ENCODE peak calls at places on chromosome 21, in ten cellular contexts. One of them, this sample, is unnamed.

GRCh38 chr21:44708213-44708865 is 3.0 kb downstream of the TSPEAR start:
- DNase-seq in OCI-LY7: no peak
- DNase-seq in brain microvascular endothelial cell: no peak
- DNase-seq in PC-9: no peak
- DNase-seq in CD8-positive, alpha-beta T cell: no peak
- DNase-seq in foreskin keratinocyte: no peak
- DNase-seq in fibroblast of pulmonary artery: no peak
- DNase-seq in upper lobe of right lung: no peak
- DNase-seq in endothelial cell: no peak
- DNase-seq in stomach: peak; percentile 19
- DNase-seq in this sample: peak; percentile 29

GRCh38 chr21:29149771-29150425 is 19.5 kb downstream of the MAP3K7CL start:
- DNase-seq in CD8-positive, alpha-beta T cell: no peak
- DNase-seq in OCI-LY7: no peak
- DNase-seq in PC-9: no peak
- DNase-seq in foreskin keratinocyte: peak; percentile 59
- DNase-seq in brain microvascular endothelial cell: peak; percentile 53
- DNase-seq in upper lobe of right lung: no peak
- DNase-seq in endothelial cell: no peak
- DNase-seq in stomach: no peak
- DNase-seq in fibroblast of pulmonary artery: peak; percentile 56
- DNase-seq in this sample: no peak

GRCh38 chr21:44437696-44438431 is 17.4 kb upstream of the LRRC3 start:
- DNase-seq in endothelial cell: no peak
- DNase-seq in fibroblast of pulmonary artery: no peak
- DNase-seq in CD8-positive, alpha-beta T cell: no peak
- DNase-seq in foreskin keratinocyte: no peak
- DNase-seq in brain microvascular endothelial cell: no peak
- DNase-seq in upper lobe of right lung: peak; percentile 55
- DNase-seq in PC-9: no peak
- DNase-seq in stomach: no peak
- DNase-seq in OCI-LY7: no peak
- DNase-seq in this sample: no peak

GRCh38 chr21:14991957-14992356 is 72.8 kb downstream of the NRIP1 start:
- DNase-seq in foreskin keratinocyte: peak; percentile 54
- DNase-seq in OCI-LY7: no peak
- DNase-seq in upper lobe of right lung: peak; percentile 59
- DNase-seq in PC-9: no peak
- DNase-seq in CD8-positive, alpha-beta T cell: no peak
- DNase-seq in stomach: no peak
- DNase-seq in fibroblast of pulmonary artery: peak; percentile 42
- DNase-seq in brain microvascular endothelial cell: peak; percentile 40
- DNase-seq in endothelial cell: no peak
- DNase-seq in this sample: no peak

GRCh38 chr21:43034098-43034497 is 41.5 kb downstream of the CBS start:
- DNase-seq in OCI-LY7: no peak
- DNase-seq in brain microvascular endothelial cell: no peak
- DNase-seq in stomach: no peak
- DNase-seq in PC-9: peak; percentile 67
- DNase-seq in CD8-positive, alpha-beta T cell: no peak
- DNase-seq in endothelial cell: no peak
- DNase-seq in upper lobe of right lung: no peak
- DNase-seq in fibroblast of pulmonary artery: no peak
- DNase-seq in foreskin keratinocyte: no peak
- DNase-seq in this sample: no peak

GRCh38 chr21:44455524-44456206 is 355 bp downstream of the LRRC3 start:
- DNase-seq in stomach: peak; percentile 65
- DNase-seq in endothelial cell: peak; percentile 45
- DNase-seq in OCI-LY7: no peak
- DNase-seq in PC-9: no peak
- DNase-seq in upper lobe of right lung: peak; percentile 85
- DNase-seq in foreskin keratinocyte: peak; percentile 11
- DNase-seq in brain microvascular endothelial cell: no peak
- DNase-seq in CD8-positive, alpha-beta T cell: no peak
- DNase-seq in fibroblast of pulmonary artery: peak; percentile 26
- DNase-seq in this sample: peak; percentile 78

GRCh38 chr21:45866473-45867010 is 115.0 kb upstream of the COL6A1 start:
- DNase-seq in brain microvascular endothelial cell: no peak
- DNase-seq in CD8-positive, alpha-beta T cell: no peak
- DNase-seq in OCI-LY7: no peak
- DNase-seq in upper lobe of right lung: no peak
- DNase-seq in stomach: peak; percentile 14
- DNase-seq in fibroblast of pulmonary artery: no peak
- DNase-seq in PC-9: no peak
- DNase-seq in endothelial cell: no peak
- DNase-seq in foreskin keratinocyte: no peak
- DNase-seq in this sample: no peak

GRCh38 chr21:31310750-31311149 is 33.3 kb downstream of the TIAM1 start:
- DNase-seq in upper lobe of right lung: no peak
- DNase-seq in fibroblast of pulmonary artery: no peak
- DNase-seq in foreskin keratinocyte: peak; percentile 88
- DNase-seq in brain microvascular endothelial cell: no peak
- DNase-seq in CD8-positive, alpha-beta T cell: no peak
- DNase-seq in PC-9: peak; percentile 50
- DNase-seq in stomach: peak; percentile 51
- DNase-seq in endothelial cell: no peak
- DNase-seq in OCI-LY7: no peak
- DNase-seq in this sample: no peak

GRCh38 chr21:30713786-30714185 is 4.8 kb downstream of the KRTAP21-3 start:
- DNase-seq in OCI-LY7: no peak
- DNase-seq in foreskin keratinocyte: no peak
- DNase-seq in endothelial cell: no peak
- DNase-seq in fibroblast of pulmonary artery: no peak
- DNase-seq in PC-9: no peak
- DNase-seq in stomach: no peak
- DNase-seq in upper lobe of right lung: no peak
- DNase-seq in brain microvascular endothelial cell: no peak
- DNase-seq in CD8-positive, alpha-beta T cell: no peak
- DNase-seq in this sample: no peak

GRCh38 chr21:45740491-45741357 is 97.2 kb downstream of the PCBP3 start:
- DNase-seq in upper lobe of right lung: no peak
- DNase-seq in endothelial cell: no peak
- DNase-seq in OCI-LY7: no peak
- DNase-seq in foreskin keratinocyte: no peak
- DNase-seq in brain microvascular endothelial cell: no peak
- DNase-seq in CD8-positive, alpha-beta T cell: no peak
- DNase-seq in fibroblast of pulmonary artery: no peak
- DNase-seq in PC-9: no peak
- DNase-seq in stomach: no peak
- DNase-seq in this sample: no peak

GRCh38 chr21:44914176-44914874 is 6.4 kb downstream of the ITGB2 start:
- DNase-seq in PC-9: peak; percentile 63
- DNase-seq in OCI-LY7: peak; percentile 69
- DNase-seq in foreskin keratinocyte: no peak
- DNase-seq in fibroblast of pulmonary artery: no peak
- DNase-seq in CD8-positive, alpha-beta T cell: peak; percentile 49
- DNase-seq in stomach: peak; percentile 59
- DNase-seq in endothelial cell: no peak
- DNase-seq in brain microvascular endothelial cell: no peak
- DNase-seq in upper lobe of right lung: peak; percentile 79
- DNase-seq in this sample: peak; percentile 73

GRCh38 chr21:44875341-44875740 is 1.9 kb upstream of the PTTG1IP start:
- DNase-seq in OCI-LY7: peak; percentile 34
- DNase-seq in fibroblast of pulmonary artery: peak; percentile 67
- DNase-seq in stomach: no peak
- DNase-seq in endothelial cell: no peak
- DNase-seq in foreskin keratinocyte: peak; percentile 52
- DNase-seq in CD8-positive, alpha-beta T cell: no peak
- DNase-seq in PC-9: peak; percentile 51
- DNase-seq in upper lobe of right lung: no peak
- DNase-seq in brain microvascular endothelial cell: no peak
- DNase-seq in this sample: no peak

GRCh38 chr21:39911286-39911685 is 44.0 kb downstream of the PCP4 start:
- DNase-seq in upper lobe of right lung: no peak
- DNase-seq in OCI-LY7: no peak
- DNase-seq in endothelial cell: no peak
- DNase-seq in stomach: no peak
- DNase-seq in fibroblast of pulmonary artery: no peak
- DNase-seq in foreskin keratinocyte: no peak
- DNase-seq in CD8-positive, alpha-beta T cell: no peak
- DNase-seq in PC-9: no peak
- DNase-seq in brain microvascular endothelial cell: no peak
- DNase-seq in this sample: no peak
- TF ChIP-seq CTCF in upper lobe of right lung: no peak
- TF ChIP-seq CTCF in OCI-LY7: peak; percentile 34
- TF ChIP-seq CTCF in endothelial cell: peak; percentile 22
- TF ChIP-seq CTCF in stomach: no peak
- TF ChIP-seq CTCF in fibroblast of pulmonary artery: no peak
- TF ChIP-seq CTCF in foreskin keratinocyte: no peak
- TF ChIP-seq CTCF in CD8-positive, alpha-beta T cell: no peak
- TF ChIP-seq CTCF in PC-9: no peak
- TF ChIP-seq CTCF in brain microvascular endothelial cell: no peak
- TF ChIP-seq CTCF in this sample: no peak

DNA sequence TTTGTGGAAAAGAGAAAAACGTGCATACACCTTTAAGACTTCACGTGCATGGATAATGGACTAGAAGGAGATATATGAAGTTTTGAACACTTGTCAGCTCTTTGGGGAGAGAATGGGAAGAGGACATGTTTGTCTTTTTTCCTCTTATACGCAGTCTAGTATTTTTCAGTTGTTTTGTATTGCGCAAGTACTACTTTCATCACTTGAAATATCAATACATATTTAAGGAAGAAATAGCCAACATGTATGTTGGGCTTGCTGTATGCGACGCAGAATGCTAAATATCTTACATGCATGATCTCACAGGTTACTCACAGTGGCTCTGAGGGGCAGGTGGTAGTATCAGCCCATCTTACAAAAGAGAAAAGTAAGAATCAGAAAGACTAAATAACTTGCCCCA is 176.5 kb upstream of the RUNX1 start:
- DNase-seq in OCI-LY7: no peak
- DNase-seq in upper lobe of right lung: no peak
- DNase-seq in PC-9: no peak
- DNase-seq in CD8-positive, alpha-beta T cell: no peak
- DNase-seq in brain microvascular endothelial cell: no peak
- DNase-seq in fibroblast of pulmonary artery: no peak
- DNase-seq in endothelial cell: no peak
- DNase-seq in foreskin keratinocyte: no peak
- DNase-seq in stomach: no peak
- DNase-seq in this sample: no peak
- TF ChIP-seq CTCF in OCI-LY7: no peak
- TF ChIP-seq CTCF in upper lobe of right lung: no peak
- TF ChIP-seq CTCF in PC-9: no peak
- TF ChIP-seq CTCF in CD8-positive, alpha-beta T cell: no peak
- TF ChIP-seq CTCF in brain microvascular endothelial cell: no peak
- TF ChIP-seq CTCF in fibroblast of pulmonary artery: no peak
- TF ChIP-seq CTCF in endothelial cell: no peak
- TF ChIP-seq CTCF in foreskin keratinocyte: no peak
- TF ChIP-seq CTCF in stomach: no peak
- TF ChIP-seq CTCF in this sample: no peak

GRCh38 chr21:18369115-18369514 is 34.5 kb downstream of the TMPRSS15 start:
- DNase-seq in stomach: no peak
- DNase-seq in CD8-positive, alpha-beta T cell: no peak
- DNase-seq in endothelial cell: peak; percentile 10
- DNase-seq in OCI-LY7: peak; percentile 63
- DNase-seq in upper lobe of right lung: no peak
- DNase-seq in foreskin keratinocyte: peak; percentile 34
- DNase-seq in fibroblast of pulmonary artery: peak; percentile 2
- DNase-seq in brain microvascular endothelial cell: no peak
- DNase-seq in PC-9: no peak
- DNase-seq in this sample: no peak
- TF ChIP-seq CTCF in stomach: no peak
- TF ChIP-seq CTCF in CD8-positive, alpha-beta T cell: no peak
- TF ChIP-seq CTCF in endothelial cell: peak; percentile 42
- TF ChIP-seq CTCF in OCI-LY7: peak; percentile 72
- TF ChIP-seq CTCF in upper lobe of right lung: no peak
- TF ChIP-seq CTCF in foreskin keratinocyte: peak; percentile 49
- TF ChIP-seq CTCF in fibroblast of pulmonary artery: no peak
- TF ChIP-seq CTCF in brain microvascular endothelial cell: peak; percentile 53
- TF ChIP-seq CTCF in PC-9: peak; percentile 28
- TF ChIP-seq CTCF in this sample: no peak

GRCh38 chr21:36478207-36478701 is 1.7 kb downstream of the CLDN14 start:
- DNase-seq in OCI-LY7: no peak
- DNase-seq in endothelial cell: no peak
- DNase-seq in PC-9: peak; percentile 74
- DNase-seq in fibroblast of pulmonary artery: peak; percentile 80
- DNase-seq in CD8-positive, alpha-beta T cell: no peak
- DNase-seq in foreskin keratinocyte: peak; percentile 92
- DNase-seq in brain microvascular endothelial cell: peak; percentile 99
- DNase-seq in upper lobe of right lung: no peak
- DNase-seq in stomach: no peak
- DNase-seq in this sample: no peak
- TF ChIP-seq CTCF in OCI-LY7: no peak
- TF ChIP-seq CTCF in endothelial cell: no peak
- TF ChIP-seq CTCF in PC-9: no peak
- TF ChIP-seq CTCF in fibroblast of pulmonary artery: no peak
- TF ChIP-seq CTCF in CD8-positive, alpha-beta T cell: no peak
- TF ChIP-seq CTCF in foreskin keratinocyte: no peak
- TF ChIP-seq CTCF in brain microvascular endothelial cell: no peak
- TF ChIP-seq CTCF in upper lobe of right lung: no peak
- TF ChIP-seq CTCF in stomach: no peak
- TF ChIP-seq CTCF in this sample: no peak

This sample was measured in GM20000.